ENCODE peak calls at places on chromosome X, in seven cellular contexts. T is right lobe of liver; O is CD4-positive, alpha-beta memory T cell; Q is GM23248; U is OCI-LY7; F is brain microvascular endothelial cell; V is psoas muscle. X is an unnamed sample.

GRCh38 chrX:150692837-150693781 is at the start of gene MTMR1:
- DNase-seq in U (peak), O (peak), T (peak), F (no peak), V (peak), Q (peak), X (no peak)

GRCh38 chrX:21940356-21940829 is at the start of gene SMS:
- DNase-seq in V (peak), F (peak), U (peak), O (peak), T (peak), Q (peak), X (peak)

GRCh38 chrX:152632445-152633097 is 5.1 kb upstream of the GABRQ start:
- DNase-seq in Q (peak), F (peak), T (peak), V (peak), U (peak), O (no peak), X (no peak)

GRCh38 chrX:53279296-53280237 is 1.8 kb downstream of the IQSEC2 start:
- DNase-seq in O (no peak), V (no peak), Q (no peak), U (no peak), T (no peak), F (no peak), X (no peak)

GRCh38 chrX:124023838-124024238 is 62.3 kb downstream of the STAG2 start:
- DNase-seq in V (no peak), U (no peak), O (no peak), T (no peak), Q (peak), F (no peak), X (no peak)

GRCh38 chrX:644304-645023 is 13.9 kb downstream of the SHOX start:
- DNase-seq in T (no peak), O (no peak), U (no peak), V (no peak), Q (no peak), F (no peak), X (no peak)

GRCh38 chrX:137118136-137118535 is 84.3 kb upstream of the GPR101 start:
- DNase-seq in O (no peak), T (no peak), F (no peak), Q (no peak), V (no peak), U (no peak), X (no peak)

GRCh38 chrX:119647552-119648420 is 41.6 kb upstream of the NKRF start:
- DNase-seq in Q (no peak), O (peak), U (no peak), F (no peak), T (no peak), V (no peak), X (no peak)

GRCh38 chrX:39772057-39772832 is 325.5 kb downstream of the BCOR start:
- DNase-seq in F (peak), O (peak), U (no peak), V (no peak), T (peak), Q (no peak), X (no peak)

GRCh38 chrX:150227321-150227860 is 135.7 kb upstream of the MAMLD1 start:
- DNase-seq in O (no peak), V (no peak), Q (no peak), T (no peak), U (no peak), F (no peak), X (no peak)

GRCh38 chrX:7574325-7574724 is 268.6 kb upstream of the VCX start:
- DNase-seq in V (no peak), Q (peak), O (no peak), F (peak), T (no peak), U (peak), X (no peak)

GRCh38 chrX:49278081-49278480 is 8.5 kb downstream of the PPP1R3F start:
- DNase-seq in F (no peak), O (no peak), T (no peak), Q (no peak), V (no peak), U (no peak), X (no peak)

GRCh38 chrX:26783512-26784225 is 567.7 kb downstream of the MAGEB5 start:
- DNase-seq in U (peak), Q (peak), F (peak), V (no peak), T (no peak), O (no peak), X (no peak)

GRCh38 chrX:43423876-43424275 is 232.2 kb upstream of the MAOA start:
- DNase-seq in F (no peak), V (no peak), T (no peak), O (no peak), U (no peak), Q (no peak), X (no peak)

GRCh38 chrX:26586570-26586969 is 370.6 kb downstream of the MAGEB5 start:
- DNase-seq in V (no peak), U (no peak), F (no peak), T (no peak), Q (no peak), O (no peak), X (no peak)

GRCh38 chrX:1932231-1932630 is 317.4 kb downstream of the ASMT start:
- DNase-seq in V (no peak), F (peak), O (no peak), T (no peak), Q (peak), U (no peak), X (no peak)

GRCh38 chrX:8341814-8342590 is 122.6 kb upstream of the VCX3B start:
- DNase-seq in Q (no peak), T (no peak), V (no peak), F (no peak), O (no peak), U (no peak), X (no peak)

GRCh38 chrX:49276671-49277519 is 7.3 kb downstream of the PPP1R3F start:
- DNase-seq in O (no peak), F (no peak), Q (peak), U (no peak), T (no peak), V (no peak), X (no peak)

GRCh38 chrX:33379839-33380238 is 168.5 kb upstream of the DMD start:
- DNase-seq in O (no peak), U (no peak), Q (no peak), V (no peak), F (no peak), T (no peak), X (no peak)

GRCh38 chrX:144006811-144007210 is 122.9 kb downstream of the UBE2NL start:
- DNase-seq in F (no peak), O (no peak), U (no peak), T (no peak), Q (peak), V (no peak), X (no peak)

GRCh38 chrX:41541381-41541780 is 94.2 kb downstream of the NYX start:
- DNase-seq in V (no peak), T (no peak), F (no peak), Q (peak), U (no peak), O (no peak), X (no peak)

GRCh38 chrX:45322382-45322781 is 121.7 kb upstream of the DIPK2B start:
- DNase-seq in F (peak), O (no peak), T (no peak), V (no peak), Q (peak), U (peak), X (no peak)

GRCh38 chrX:74419861-74420193 is 1.5 kb upstream of the SLC16A2 start:
- DNase-seq in V (no peak), U (no peak), O (no peak), Q (peak), T (peak), F (no peak), X (no peak)

GRCh38 chrX:42778096-42778495 is at the start of gene PPP1R2C:
- DNase-seq in U (no peak), F (no peak), O (no peak), V (no peak), T (no peak), Q (no peak), X (no peak)

GRCh38 chrX:38220936-38221386 is 290 bp upstream of the SRPX start:
- DNase-seq in O (no peak), T (no peak), U (no peak), Q (peak), V (peak), F (no peak), X (no peak)

GRCh38 chrX:115018040-115018647 is 728 bp upstream of the IL13RA2 start:
- DNase-seq in Q (peak), V (no peak), T (no peak), U (no peak), O (no peak), F (no peak), X (no peak)

GRCh38 chrX:2732649-2733048 is 19.2 kb upstream of the XG start:
- DNase-seq in O (no peak), U (no peak), V (no peak), T (no peak), Q (no peak), F (no peak), X (no peak)

DNA sequence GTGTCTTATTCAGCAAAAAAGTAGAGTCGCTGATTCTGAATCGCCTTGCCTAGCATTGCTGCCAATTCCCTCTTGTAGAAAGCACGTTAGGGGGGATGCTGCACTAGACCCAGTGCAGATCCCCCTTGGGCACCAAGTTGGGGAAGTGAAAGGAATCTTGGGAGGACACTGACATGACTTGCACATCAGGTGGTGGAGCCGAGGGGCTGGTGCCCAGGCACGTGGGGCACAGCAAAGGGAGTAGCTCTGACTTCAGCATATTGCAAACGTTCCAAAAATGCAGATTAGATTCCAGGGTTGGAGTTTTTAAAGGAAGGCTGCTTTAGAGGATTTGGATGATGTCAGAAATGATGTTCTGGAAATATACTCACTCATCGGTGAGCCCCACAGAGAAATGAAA is 47.4 kb upstream of the GPM6B start:
- DNase-seq in T (no peak), Q (peak), F (peak), V (no peak), U (no peak), O (no peak), X (no peak)
- H3K27ac ChIP-seq in T (no peak), Q (no peak), F (no peak), V (no peak), U (no peak), O (no peak), X (no peak)

DNA sequence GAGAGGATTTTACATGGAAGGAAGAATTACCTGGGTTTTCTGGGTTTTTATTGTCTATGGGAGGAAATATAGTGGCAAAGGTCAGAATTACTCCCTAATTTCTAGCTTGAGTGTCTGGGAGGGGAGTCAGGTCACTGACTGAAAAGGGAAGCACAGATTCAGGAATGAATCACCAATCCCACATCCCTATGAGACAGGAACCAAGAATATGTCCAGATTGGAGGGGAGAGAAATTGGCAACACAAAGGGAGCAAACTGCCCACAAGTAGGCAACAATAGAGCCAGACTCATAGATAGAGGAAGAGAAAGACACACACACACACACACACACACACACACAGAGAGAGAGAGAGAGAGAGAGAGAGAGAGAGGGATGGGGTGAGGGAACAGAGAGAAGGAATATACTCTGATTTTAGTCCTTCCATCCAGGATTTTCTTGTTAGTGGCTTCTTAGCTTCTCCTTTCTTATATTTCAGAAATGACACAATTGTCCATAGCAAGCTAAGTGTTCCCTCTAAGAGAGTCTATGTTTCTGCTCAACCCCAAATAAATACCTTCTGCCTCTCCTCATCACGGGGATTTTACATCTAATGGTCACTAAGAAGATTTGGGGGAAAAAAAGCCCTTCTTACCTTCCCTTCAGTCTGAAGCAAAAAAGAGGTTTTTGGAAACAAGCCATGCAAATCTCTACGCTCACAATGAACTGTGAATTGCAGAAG is 12.0 kb downstream of the P2RY10 start:
- DNase-seq in T (no peak), U (no peak), Q (no peak), O (no peak), V (no peak), F (no peak), X (no peak)
- H3K4me3 ChIP-seq in T (no peak), U (peak), Q (no peak), O (no peak), V (no peak), F (no peak), X (no peak)

GRCh38 chrX:19888419-19888879 is 1.0 kb upstream of the SH3KBP1 start:
- DNase-seq in T (no peak), F (peak), V (no peak), U (peak), Q (peak), O (peak), X (no peak)
- H3K27ac ChIP-seq in T (peak), F (peak), V (no peak), U (peak), Q (peak), O (peak), X (peak)

DNA sequence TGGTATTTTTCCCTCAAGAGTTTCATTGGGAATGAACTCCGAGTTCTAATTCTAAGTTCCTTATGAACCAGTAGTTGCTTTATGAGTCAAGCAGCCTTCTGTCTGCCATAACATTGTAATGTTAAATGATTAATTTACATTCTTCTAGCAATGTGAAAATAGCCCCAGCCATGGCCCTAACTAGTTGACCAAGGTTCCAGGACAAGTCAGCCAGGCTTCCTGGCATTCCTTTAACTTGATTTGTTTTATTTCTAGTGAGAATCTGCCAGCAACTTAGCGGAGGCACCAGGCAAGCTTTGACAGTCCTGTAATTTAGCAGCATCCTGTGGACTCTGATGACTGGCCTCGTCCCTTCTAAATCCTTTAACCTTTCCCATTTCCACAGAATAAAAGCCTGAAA is 69.0 kb downstream of the GLRA2 start:
- DNase-seq in V (no peak), Q (peak), T (no peak), U (no peak), O (no peak), F (no peak), X (no peak)
- H3K4me3 ChIP-seq in V (no peak), Q (no peak), T (no peak), U (no peak), O (no peak), F (no peak), X (no peak)

DNA sequence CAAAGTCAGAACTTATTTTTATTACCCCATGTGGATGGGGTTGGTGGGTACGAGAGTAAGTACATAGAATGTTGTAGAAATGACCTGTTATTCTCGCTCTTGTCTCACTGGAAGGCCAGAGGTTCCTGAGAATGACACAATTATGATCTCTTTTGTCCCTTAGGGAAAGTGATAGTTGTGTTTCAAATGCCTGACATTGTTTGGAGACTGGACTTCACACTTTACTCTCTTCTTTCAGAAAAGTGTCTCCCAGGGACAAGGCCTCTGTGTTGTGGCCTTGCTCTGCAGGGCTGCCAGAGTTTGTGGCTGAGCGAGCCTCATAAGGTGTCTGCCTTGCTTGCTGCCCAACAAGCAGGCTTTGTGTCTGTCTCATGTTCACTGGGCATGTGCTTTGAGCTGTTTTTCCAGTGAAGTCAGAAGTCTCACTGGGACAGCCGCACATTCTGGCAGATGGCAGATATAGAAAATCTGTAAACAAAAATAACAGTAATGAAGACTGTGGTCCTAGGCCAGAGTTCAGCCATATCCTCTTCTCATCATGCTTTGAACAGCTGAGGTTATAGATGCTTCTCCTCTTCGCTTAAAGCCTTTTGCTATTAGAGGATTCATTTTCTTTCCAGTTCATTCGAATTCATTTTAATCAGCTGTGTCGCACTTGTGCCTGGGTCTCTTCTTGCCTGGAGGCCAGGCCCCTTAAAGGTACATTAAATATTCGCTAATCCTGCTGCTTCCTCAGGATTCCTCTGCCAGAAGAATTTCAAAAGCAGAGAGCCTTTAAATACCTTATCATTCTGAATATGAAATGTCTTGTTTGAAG is 14.4 kb downstream of the PPEF1 start:
- DNase-seq in O (no peak), Q (no peak), U (no peak), V (no peak), T (no peak), F (no peak), X (no peak)
- H3K27ac ChIP-seq in O (no peak), Q (no peak), U (no peak), V (peak), T (no peak), F (no peak), X (no peak)